ENCODE peak calls at places on chromosomes 7 and 10, in five cellular contexts. M is H1, B is HepG2, E is GM12878, Q is K562. H is an unnamed sample.

GRCh38 chr7:5709347-5709950 is 72.0 kb downstream of the RNF216 start:
- DNase-seq in B (no peak), Q (no peak), E (no peak), M (no peak), H (no peak)

GRCh38 chr10:129094233-129094632 is 372.8 kb upstream of the MGMT start:
- DNase-seq in E (no peak), M (no peak), B (no peak), Q (no peak), H (no peak)

GRCh38 chr7:79091011-79091410 is 362.5 kb downstream of the MAGI2 start:
- DNase-seq in E (no peak), Q (no peak), M (no peak), B (no peak), H (no peak)

GRCh38 chr7:113480537-113480936 is 362.2 kb upstream of the SMIM30 start:
- DNase-seq in E (no peak), B (no peak), M (no peak), Q (no peak), H (no peak)

GRCh38 chr10:126060232-126060935 is 164.0 kb downstream of the FANK1 start:
- DNase-seq in E (no peak), M (no peak), B (no peak), Q (no peak), H (peak)

GRCh38 chr10:60992661-60993060 is 48.7 kb upstream of the RHOBTB1 start:
- DNase-seq in M (no peak), E (no peak), B (no peak), Q (no peak), H (no peak)

GRCh38 chr10:35388197-35388596 is 51.9 kb downstream of the CCNY start:
- DNase-seq in B (no peak), M (no peak), E (no peak), Q (no peak), H (no peak)

GRCh38 chr7:150668472-150668911 is 17.0 kb upstream of the GIMAP2 start:
- DNase-seq in B (no peak), Q (no peak), M (no peak), E (peak), H (no peak)

GRCh38 chr10:77478248-77478963 is 159.2 kb downstream of the KCNMA1 start:
- DNase-seq in B (no peak), Q (no peak), M (no peak), E (no peak), H (no peak)

GRCh38 chr10:52777414-52777813 is 4.8 kb upstream of the MBL2 start:
- DNase-seq in M (no peak), Q (no peak), E (no peak), B (no peak), H (no peak)

GRCh38 chr10:52779541-52780390 is 7.2 kb upstream of the MBL2 start:
- DNase-seq in Q (peak), M (peak), E (no peak), B (peak), H (peak)

GRCh38 chr10:52776471-52776903 is 3.9 kb upstream of the MBL2 start:
- DNase-seq in Q (no peak), M (no peak), B (peak), E (no peak), H (no peak)

GRCh38 chr10:52780391-52781155 is 8.0 kb upstream of the MBL2 start:
- DNase-seq in E (no peak), B (no peak), Q (no peak), M (no peak), H (no peak)

GRCh38 chr10:52778511-52779392 is 6.2 kb upstream of the MBL2 start:
- DNase-seq in M (peak), B (peak), Q (no peak), E (no peak), H (no peak)
- TF ChIP-seq KDM1A in M (no peak), B (no peak), Q (no peak), E (no peak), H (no peak)

GRCh38 chr10:11783558-11783865 is 39.6 kb upstream of the PROSER2 start:
- DNase-seq in B (no peak), Q (no peak), M (no peak), E (no peak), H (no peak)

GRCh38 chr10:11787374-11787773 is 35.8 kb upstream of the PROSER2 start:
- DNase-seq in M (no peak), B (no peak), E (no peak), Q (no peak), H (no peak)

GRCh38 chr10:11787846-11788245 is 35.3 kb upstream of the PROSER2 start:
- DNase-seq in Q (no peak), M (no peak), B (no peak), E (no peak), H (no peak)

GRCh38 chr10:11781114-11781513 is 38.9 kb downstream of the ECHDC3 start:
- DNase-seq in M (no peak), Q (no peak), E (no peak), B (no peak), H (no peak)

DNA sequence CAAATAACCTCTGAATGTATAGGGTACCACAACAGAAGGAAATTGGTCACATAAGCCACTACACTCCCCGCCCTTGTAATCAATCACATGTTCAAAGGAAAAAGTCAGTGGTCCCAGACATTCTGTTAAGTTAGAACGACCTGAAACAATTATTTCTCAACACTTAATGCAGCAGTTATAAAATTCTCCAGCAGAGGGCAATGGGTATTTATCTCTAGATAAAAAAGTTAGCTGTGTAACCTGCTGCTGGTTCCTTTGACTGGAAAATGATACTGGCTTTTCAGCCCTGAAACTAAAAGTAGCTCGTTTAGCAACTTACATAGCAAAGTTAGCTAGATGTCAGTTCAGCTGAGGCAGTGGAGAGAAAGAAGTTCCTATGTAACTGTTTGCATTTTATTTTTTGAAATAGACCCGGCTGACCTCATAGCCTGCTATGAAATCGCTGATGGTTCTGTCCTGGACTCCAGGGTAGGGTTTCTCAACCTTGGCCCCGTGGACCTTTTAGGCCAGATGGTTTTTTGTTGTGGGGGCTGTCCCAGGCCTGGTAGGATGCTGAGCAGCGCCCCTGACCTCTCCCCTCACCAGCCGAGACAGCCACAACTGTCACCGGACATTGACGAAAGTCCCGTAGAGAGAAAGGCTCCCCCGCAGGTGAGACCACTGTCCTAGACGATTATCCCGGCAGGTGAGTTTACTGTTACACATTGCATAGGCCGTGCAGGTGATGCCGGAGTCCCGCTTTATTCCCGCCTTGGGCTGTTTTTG is 40.2 kb upstream of the PROSER2 start:
- DNase-seq in Q (peak), E (peak), B (peak), M (peak), H (peak)
- TF ChIP-seq KDM1A in Q (no peak), E (no peak), B (no peak), M (no peak), H (no peak)

GRCh38 chr10:96512524-96512991 is 1.2 kb downstream of the TLL2 start:
- DNase-seq in Q (no peak), E (no peak), M (peak), B (no peak), H (no peak)

GRCh38 chr10:96511044-96511945 is 2.4 kb downstream of the TLL2 start:
- DNase-seq in B (peak), E (no peak), M (peak), Q (peak), H (peak)

GRCh38 chr10:96513686-96514551 is at the start of gene TLL2:
- DNase-seq in Q (peak), E (no peak), M (peak), B (peak), H (peak)

GRCh38 chr10:96516337-96516736 is 2.6 kb upstream of the TLL2 start:
- DNase-seq in Q (no peak), E (no peak), B (no peak), M (no peak), H (no peak)

GRCh38 chr10:96512997-96513685 is 585 bp downstream of the TLL2 start:
- DNase-seq in M (no peak), B (no peak), E (no peak), Q (no peak), H (peak)
- TF ChIP-seq KDM1A in M (no peak), B (no peak), E (no peak), Q (no peak), H (no peak)

GRCh38 chr10:112799038-112799437 is 151.0 kb upstream of the TCF7L2 start:
- DNase-seq in E (no peak), Q (no peak), M (peak), B (no peak), H (no peak)

GRCh38 chr10:112801748-112802147 is 148.3 kb upstream of the TCF7L2 start:
- DNase-seq in B (no peak), E (no peak), Q (no peak), M (no peak), H (peak)

GRCh38 chr10:112797908-112798307 is 152.1 kb upstream of the TCF7L2 start:
- DNase-seq in E (no peak), M (peak), B (no peak), Q (no peak), H (no peak)

GRCh38 chr10:112801004-112801403 is 149.0 kb upstream of the TCF7L2 start:
- DNase-seq in E (no peak), Q (peak), M (peak), B (no peak), H (no peak)

DNA sequence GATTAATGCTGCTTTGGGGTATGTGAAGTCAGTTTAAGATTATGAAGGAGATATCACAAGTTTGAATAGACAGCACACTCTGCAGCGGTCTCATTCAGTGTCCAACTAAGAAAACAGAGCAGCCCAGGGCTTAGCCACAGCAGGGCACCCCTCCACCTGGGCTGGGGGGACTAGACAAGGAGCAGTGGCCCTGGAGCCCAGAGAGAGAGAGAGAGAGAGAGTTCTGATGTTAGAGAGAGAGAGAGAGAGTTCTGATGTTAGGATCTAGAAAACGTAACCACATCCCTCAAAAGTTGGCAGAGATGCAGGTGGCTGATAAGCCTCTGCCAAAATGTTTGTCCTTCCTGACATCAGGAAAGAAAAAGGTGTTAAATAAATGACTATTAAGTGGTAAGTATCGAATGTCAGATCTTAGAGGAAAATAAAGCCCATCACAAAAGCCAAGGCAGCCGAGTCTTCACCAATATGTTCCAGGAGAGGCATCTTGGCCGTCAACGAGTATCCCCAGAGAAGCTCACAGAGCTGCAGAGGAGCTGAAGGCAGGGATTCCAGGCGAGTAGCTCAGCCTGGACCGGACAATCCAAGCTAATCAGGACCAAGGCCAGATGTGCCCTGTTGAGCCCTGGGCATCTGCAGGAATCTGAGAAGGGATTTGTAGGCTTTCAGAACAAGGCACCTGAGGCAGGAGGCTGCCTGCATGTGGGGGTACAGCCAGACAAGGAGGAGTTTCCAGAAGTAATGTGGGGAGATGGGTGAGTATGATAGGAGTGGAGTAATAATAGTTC is 150.1 kb upstream of the TCF7L2 start:
- DNase-seq in B (no peak), E (no peak), M (peak), Q (no peak), H (no peak)
- TF ChIP-seq KDM1A in B (no peak), E (no peak), M (no peak), Q (no peak), H (no peak)

GRCh38 chr10:21317902-21318301 is 207.6 kb downstream of the SKIDA1 start:
- DNase-seq in M (no peak), E (no peak), B (no peak), Q (no peak), H (no peak)
- TF ChIP-seq KDM1A in M (no peak), E (no peak), B (no peak), Q (no peak), H (no peak)

GRCh38 chr7:37048674-37049073 is 324.4 kb upstream of the AOAH start:
- DNase-seq in Q (no peak), B (peak), M (no peak), E (no peak), H (no peak)

GRCh38 chr7:37050801-37051200 is 326.5 kb upstream of the AOAH start:
- DNase-seq in Q (no peak), B (no peak), E (no peak), M (no peak), H (no peak)

GRCh38 chr7:37054631-37055300 is 330.5 kb upstream of the AOAH start:
- DNase-seq in M (no peak), Q (no peak), B (no peak), E (no peak), H (no peak)

GRCh38 chr7:37056256-37056655 is 332.0 kb upstream of the AOAH start:
- DNase-seq in Q (no peak), E (no peak), B (no peak), M (no peak), H (no peak)

GRCh38 chr7:37052673-37053072 is 328.4 kb upstream of the AOAH start:
- DNase-seq in E (no peak), B (peak), Q (peak), M (peak), H (no peak)
- TF ChIP-seq KDM1A in E (no peak), B (no peak), Q (no peak), M (no peak), H (no peak)

GRCh38 chr10:78718032-78718572 is 350.7 kb upstream of the ZMIZ1 start:
- DNase-seq in B (no peak), Q (no peak), M (no peak), E (no peak), H (no peak)

GRCh38 chr10:78715435-78715834 is 353.3 kb upstream of the ZMIZ1 start:
- DNase-seq in M (no peak), E (no peak), Q (no peak), B (no peak), H (no peak)

GRCh38 chr10:78719276-78719675 is 349.5 kb upstream of the ZMIZ1 start:
- DNase-seq in M (no peak), B (no peak), E (no peak), Q (no peak), H (no peak)

GRCh38 chr10:78716034-78716660 is 352.6 kb upstream of the ZMIZ1 start:
- DNase-seq in E (no peak), B (no peak), M (no peak), Q (no peak), H (no peak)

DNA sequence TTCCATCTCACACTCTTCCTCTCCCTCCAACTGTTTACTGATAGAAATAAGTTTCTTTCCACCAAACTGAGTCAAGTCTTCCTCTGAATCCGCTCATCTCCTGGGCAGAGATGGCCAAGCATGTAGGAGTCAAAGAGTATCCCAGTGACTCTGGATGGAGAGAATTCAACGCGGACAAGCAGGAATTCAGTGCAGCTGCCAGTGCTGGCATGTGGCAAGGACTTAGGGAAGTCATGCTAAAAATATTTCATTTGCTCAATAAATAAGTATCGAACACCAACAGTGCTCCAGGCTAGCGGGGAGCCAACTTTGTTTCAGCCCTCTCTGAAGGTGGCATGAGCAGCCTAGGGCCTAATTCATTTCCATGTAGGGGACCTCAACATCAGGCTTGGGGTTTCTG is 351.6 kb upstream of the ZMIZ1 start:
- DNase-seq in Q (no peak), B (no peak), E (no peak), M (no peak), H (no peak)
- TF ChIP-seq KDM1A in Q (no peak), B (no peak), E (no peak), M (no peak), H (no peak)

GRCh38 chr10:132479024-132479602 is 58.5 kb upstream of the INPP5A start:
- DNase-seq in Q (no peak), B (no peak), M (no peak), E (no peak), H (no peak)
- TF ChIP-seq KDM1A in Q (no peak), B (no peak), M (no peak), E (no peak), H (no peak)

GRCh38 chr10:73076361-73077183 is 20.1 kb downstream of the P4HA1 start:
- DNase-seq in M (no peak), E (no peak), Q (no peak), B (no peak), H (no peak)
- TF ChIP-seq KDM1A in M (no peak), E (no peak), Q (no peak), B (no peak), H (no peak)

GRCh38 chr10:13913890-13914289 is 327.1 kb downstream of the PRPF18 start:
- DNase-seq in E (peak), M (no peak), Q (no peak), B (no peak), H (no peak)

GRCh38 chr10:13912111-13912510 is 325.3 kb downstream of the PRPF18 start:
- DNase-seq in E (no peak), M (no peak), B (no peak), Q (no peak), H (no peak)

GRCh38 chr10:13917791-13918190 is 331.0 kb downstream of the PRPF18 start:
- DNase-seq in E (no peak), B (no peak), M (no peak), Q (no peak), H (no peak)

GRCh38 chr10:13916384-13916947 is 329.7 kb downstream of the PRPF18 start:
- DNase-seq in Q (no peak), M (no peak), B (no peak), E (no peak), H (no peak)

DNA sequence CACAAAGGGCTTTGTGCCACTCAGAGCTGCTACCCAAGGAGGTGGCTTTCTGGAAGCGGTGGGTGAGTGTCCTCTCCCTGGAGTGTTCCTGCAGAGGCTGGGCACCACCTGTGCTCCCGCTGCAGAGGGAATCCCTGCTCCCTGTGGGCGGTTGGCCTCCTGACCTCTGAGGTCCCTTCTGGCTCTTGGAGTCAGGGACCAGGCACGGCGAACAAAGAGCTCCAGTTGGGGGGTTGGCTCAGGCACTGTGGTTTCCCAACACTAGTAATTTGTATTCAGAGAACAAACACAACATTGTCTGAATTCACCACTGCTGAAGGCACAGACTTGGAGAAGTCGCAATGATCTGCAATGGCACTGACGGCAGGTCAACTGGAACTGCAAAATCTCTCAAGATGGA is 328.9 kb downstream of the PRPF18 start:
- DNase-seq in E (no peak), B (peak), Q (no peak), M (no peak), H (no peak)
- TF ChIP-seq KDM1A in E (no peak), B (no peak), Q (no peak), M (no peak), H (no peak)